ENCODE peak calls at places on chromosomes 4 and X, in eight cellular contexts. Y is fibroblast of lung; F is IMR-90; A is hepatic stellate cell; Z is fibroblast of pulmonary artery; M is cardiac fibroblast; N is right atrium auricular region; X is CD8-positive, alpha-beta T cell. V is an unnamed sample.

GRCh38 chr4:165158762-165159161 is 46.1 kb upstream of the TMEM192 start:
- DNase-seq in Y (no peak), F (no peak), A (no peak), Z (no peak), M (no peak), N (no peak), X (no peak), V (no peak)

GRCh38 chr4:67087897-67088296 is 457.4 kb downstream of the CENPC start:
- DNase-seq in Y (no peak), F (no peak), A (no peak), Z (peak), M (peak), N (peak), X (no peak), V (no peak)

GRCh38 chr4:79390890-79391289 is 17.1 kb downstream of the GK2 start:
- DNase-seq in Y (no peak), F (no peak), A (no peak), Z (no peak), M (no peak), N (no peak), X (no peak), V (no peak)

GRCh38 chr4:81470456-81471327 is 1.0 kb downstream of the RASGEF1B start:
- DNase-seq in Y (no peak), F (no peak), A (peak), Z (peak), M (peak), N (peak), X (peak), V (peak)

GRCh38 chrX:120419465-120419864 is 49.6 kb downstream of the LAMP2 start:
- DNase-seq in Y (no peak), F (no peak), A (no peak), Z (no peak), M (no peak), N (no peak), X (peak), V (no peak)

GRCh38 chr4:151960449-151961246 is 199.8 kb upstream of the GATB start:
- DNase-seq in Y (no peak), F (no peak), A (no peak), Z (no peak), M (no peak), N (no peak), X (no peak), V (no peak)

GRCh38 chr4:2042207-2042946 is 16.8 kb upstream of the NAT8L start:
- DNase-seq in Y (no peak), F (no peak), A (peak), Z (no peak), M (no peak), N (no peak), X (no peak), V (no peak)

GRCh38 chr4:52573551-52573950 is 85.5 kb downstream of the USP46 start:
- DNase-seq in Y (no peak), F (peak), A (no peak), Z (no peak), M (no peak), N (no peak), X (no peak), V (no peak)

GRCh38 chrX:11269006-11269405 is 24.2 kb upstream of the AMELX start:
- DNase-seq in Y (no peak), F (no peak), A (no peak), Z (no peak), M (no peak), N (no peak), X (no peak), V (no peak)

GRCh38 chrX:87299563-87300160 is 217.9 kb upstream of the KLHL4 start:
- DNase-seq in Y (peak), F (peak), A (no peak), Z (peak), M (peak), N (no peak), X (no peak), V (no peak)

GRCh38 chr4:140266958-140267568 is 106.4 kb upstream of the SCOC start:
- DNase-seq in Y (peak), F (peak), A (no peak), Z (no peak), M (peak), N (no peak), X (no peak), V (no peak)

GRCh38 chr4:38383646-38384121 is 280.3 kb upstream of the KLF3 start:
- DNase-seq in Y (no peak), F (no peak), A (no peak), Z (no peak), M (no peak), N (no peak), X (no peak), V (no peak)

GRCh38 chr4:38128478-38129451 is 168.6 kb downstream of the PTTG2 start:
- DNase-seq in Y (peak), F (peak), A (no peak), Z (peak), M (peak), N (peak), X (peak), V (peak)

GRCh38 chr4:62709618-62710252 is 1509.6 kb downstream of the ADGRL3 start:
- DNase-seq in Y (peak), F (peak), A (no peak), Z (peak), M (peak), N (no peak), X (no peak), V (no peak)

GRCh38 chrX:1507511-1508463 is 29.2 kb downstream of the P2RY8 start:
- DNase-seq in Y (no peak), F (no peak), A (no peak), Z (no peak), M (no peak), N (no peak), X (peak), V (peak)

GRCh38 chr4:38056024-38056685 is 96.0 kb downstream of the PTTG2 start:
- DNase-seq in Y (no peak), F (no peak), A (no peak), Z (no peak), M (no peak), N (no peak), X (no peak), V (no peak)

GRCh38 chr4:40749717-40750460 is at the start of gene NSUN7:
- DNase-seq in Y (peak), F (no peak), A (no peak), Z (no peak), M (no peak), N (no peak), X (peak), V (no peak)

GRCh38 chrX:136259543-136259942 is 8.3 kb upstream of the MAP7D3 start:
- DNase-seq in Y (peak), F (peak), A (no peak), Z (peak), M (peak), N (no peak), X (no peak), V (no peak)